ENCODE peak calls at places on chromosomes 12 and 14, in eight cellular contexts. Q is left ventricle myocardium inferior, F is NCI-H774, B is fibroblast of the conjunctiva, X is head of caudate nucleus, D is cardiac muscle cell, E is GM12891, U is HT1080. C is an unnamed sample.

GRCh38 chr14:50088117-50088515 is 28.3 kb downstream of the VCPKMT start:
- DNase-seq in F (no peak), X (no peak), E (no peak), D (no peak), Q (no peak), U (no peak), B (no peak), C (no peak)

GRCh38 chr12:27163048-27163715 is 80.8 kb upstream of the C12orf71 start:
- DNase-seq in B (no peak), X (no peak), F (no peak), D (no peak), Q (no peak), E (no peak), U (peak), C (no peak)

GRCh38 chr12:116454950-116455447 is 104.2 kb upstream of the MAP1LC3B2 start:
- DNase-seq in F (no peak), U (peak), Q (no peak), B (no peak), D (peak), X (no peak), E (no peak), C (no peak)

GRCh38 chr14:105028251-105028927 is 7.5 kb upstream of the CDCA4 start:
- DNase-seq in B (no peak), X (no peak), Q (no peak), E (no peak), F (no peak), U (no peak), D (no peak), C (no peak)

GRCh38 chr14:32565256-32565655 is 236.2 kb downstream of the AKAP6 start:
- DNase-seq in X (no peak), U (no peak), E (no peak), D (no peak), B (no peak), F (peak), Q (no peak), C (no peak)

GRCh38 chr14:74949859-74950572 is 5.4 kb downstream of the PGF start:
- DNase-seq in X (no peak), Q (no peak), D (no peak), B (no peak), E (no peak), U (no peak), F (no peak), C (no peak)

GRCh38 chr12:87815738-87816137 is 213.5 kb downstream of the C12orf50 start:
- DNase-seq in D (no peak), E (no peak), U (no peak), Q (no peak), X (no peak), F (no peak), B (no peak), C (peak)

GRCh38 chr12:52878507-52879393 is 26.1 kb downstream of the KRT8 start:
- DNase-seq in U (no peak), E (no peak), D (no peak), Q (no peak), B (no peak), F (no peak), X (no peak), C (no peak)

GRCh38 chr14:50835280-50835679 is 4.3 kb upstream of the NIN start:
- DNase-seq in F (no peak), U (peak), X (no peak), D (peak), B (no peak), Q (no peak), E (no peak), C (no peak)

GRCh38 chr14:35400707-35401421 is 3.7 kb downstream of the NFKBIA start:
- DNase-seq in E (no peak), D (peak), U (no peak), F (no peak), X (peak), Q (no peak), B (no peak), C (no peak)

GRCh38 chr14:61923348-61923747 is 161.1 kb downstream of the SNAPC1 start:
- DNase-seq in Q (no peak), D (peak), X (no peak), U (peak), F (no peak), E (no peak), B (no peak), C (no peak)

GRCh38 chr14:99860219-99860618 is 67.0 kb downstream of the EML1 start:
- DNase-seq in D (no peak), B (no peak), X (peak), F (no peak), E (no peak), U (no peak), Q (no peak), C (no peak)

GRCh38 chr12:53676715-53677611 is 1.1 kb upstream of the ATP5MC2 start:
- DNase-seq in B (peak), U (no peak), F (no peak), Q (peak), D (peak), X (peak), E (peak), C (peak)

GRCh38 chr12:100168562-100168961 is 25.9 kb upstream of the BLTP3B start:
- DNase-seq in F (no peak), D (no peak), E (no peak), Q (no peak), U (no peak), X (no peak), B (no peak), C (no peak)

GRCh38 chr12:67939611-67940010 is 49.6 kb upstream of the IFNG-AS1 start:
- DNase-seq in F (no peak), U (no peak), E (no peak), D (no peak), X (no peak), Q (no peak), B (no peak), C (no peak)

GRCh38 chr12:114241973-114242434 is 163.9 kb downstream of the TBX5 start:
- DNase-seq in D (no peak), U (peak), Q (no peak), X (no peak), B (no peak), E (no peak), F (no peak), C (no peak)

GRCh38 chr14:105260826-105261438 is 12.6 kb downstream of the BTBD6 start:
- DNase-seq in U (no peak), Q (no peak), X (no peak), F (no peak), E (no peak), D (no peak), B (no peak), C (peak)

GRCh38 chr14:105863296-105864108 is 337.1 kb downstream of the TMEM121 start:
- DNase-seq in U (no peak), E (peak), D (no peak), X (no peak), B (no peak), Q (peak), F (no peak), C (no peak)

GRCh38 chr14:103545915-103546650 is 16.4 kb downstream of the BAG5 start:
- DNase-seq in D (no peak), F (no peak), B (no peak), Q (peak), E (no peak), U (no peak), X (no peak), C (no peak)

GRCh38 chr12:122846622-122847515 is 11.6 kb downstream of the HIP1R start:
- DNase-seq in X (no peak), F (no peak), D (no peak), B (no peak), Q (no peak), U (no peak), E (no peak), C (no peak)

GRCh38 chr14:105536691-105537579 is 10.6 kb downstream of the TMEM121 start:
- DNase-seq in Q (no peak), U (no peak), X (no peak), B (no peak), E (no peak), F (no peak), D (no peak), C (no peak)

GRCh38 chr14:21529515-21529914 is 3.4 kb upstream of the SALL2 start:
- DNase-seq in Q (no peak), E (no peak), F (no peak), D (no peak), X (no peak), U (no peak), B (no peak), C (no peak)

GRCh38 chr14:24307575-24308341 is at the start of gene CIDEB:
- DNase-seq in X (peak), B (no peak), F (peak), D (peak), Q (peak), U (peak), E (peak), C (peak)

GRCh38 chr14:55747186-55747585 is 167.2 kb downstream of the KTN1 start:
- DNase-seq in D (no peak), X (no peak), U (no peak), E (no peak), Q (no peak), F (no peak), B (no peak), C (no peak)

GRCh38 chr14:94113908-94114588 is 3.5 kb downstream of the IFI27 start:
- DNase-seq in B (no peak), F (no peak), U (no peak), X (no peak), Q (no peak), D (no peak), E (no peak), C (no peak)

GRCh38 chr14:30243157-30243556 is 315.5 kb upstream of the PRKD1 start:
- DNase-seq in E (no peak), U (no peak), F (no peak), Q (no peak), X (no peak), D (no peak), B (no peak), C (no peak)

GRCh38 chr12:10388611-10389010 is 1.2 kb downstream of the KLRK1 start:
- DNase-seq in U (no peak), B (no peak), F (no peak), D (no peak), E (no peak), X (no peak), Q (no peak), C (no peak)

GRCh38 chr14:54627718-54628345 is 60.9 kb downstream of the SAMD4A start:
- DNase-seq in D (peak), B (peak), F (no peak), U (peak), Q (peak), X (peak), E (peak), C (no peak)

GRCh38 chr14:57963071-57963470 is 97.2 kb upstream of the SLC35F4 start:
- DNase-seq in U (no peak), D (no peak), E (no peak), B (no peak), F (no peak), X (no peak), Q (no peak), C (peak)

C was measured in retina.